ENCODE peak calls at places on chromosomes 3 and 15, in four cellular contexts. C, V, X and G are unnamed samples.

GRCh38 chr3:11159421-11159904 is 5.2 kb downstream of the HRH1 start:
- DNase-seq in C (no peak), V (no peak), X (no peak), G (peak)

GRCh38 chr3:158094235-158094916 is 11.8 kb downstream of the SHOX2 start:
- DNase-seq in C (no peak), V (no peak), X (no peak), G (no peak)

GRCh38 chr3:130839815-130840214 is 54.1 kb upstream of the ATP2C1 start:
- DNase-seq in C (peak), V (no peak), X (no peak), G (peak)

GRCh38 chr3:16452265-16452664 is 61.2 kb downstream of the RFTN1 start:
- DNase-seq in C (no peak), V (no peak), X (no peak), G (no peak)

GRCh38 chr15:63332367-63333078 is 49.1 kb downstream of the CA12 start:
- DNase-seq in C (no peak), V (no peak), X (no peak), G (no peak)

GRCh38 chr3:72973031-72973723 is 23.4 kb upstream of the PPP4R2 start:
- DNase-seq in C (no peak), V (no peak), X (no peak), G (no peak)

GRCh38 chr3:141093971-141094401 is 42.8 kb downstream of the SPSB4 start:
- DNase-seq in C (no peak), V (no peak), X (no peak), G (no peak)

GRCh38 chr3:195540031-195540430 is 3.1 kb downstream of the PPP1R2 start:
- DNase-seq in C (no peak), V (no peak), X (no peak), G (no peak)

GRCh38 chr15:74253276-74253921 is 17.3 kb downstream of the CCDC33 start:
- DNase-seq in C (no peak), V (no peak), X (no peak), G (no peak)

GRCh38 chr3:45347329-45348000 is 40.9 kb upstream of the LARS2 start:
- DNase-seq in C (no peak), V (no peak), X (no peak), G (no peak)

GRCh38 chr3:183210862-183211341 is 42.2 kb upstream of the B3GNT5 start:
- DNase-seq in C (no peak), V (no peak), X (no peak), G (peak)

GRCh38 chr15:101024111-101024695 is 105.0 kb downstream of the LRRK1 start:
- DNase-seq in C (no peak), V (no peak), X (no peak), G (no peak)

GRCh38 chr3:95438274-95438673 is 1375.4 kb downstream of the NSUN3 start:
- DNase-seq in C (no peak), V (no peak), X (no peak), G (no peak)

GRCh38 chr15:55740981-55741591 is 1.9 kb downstream of the PRTG start:
- DNase-seq in C (no peak), V (no peak), X (no peak), G (no peak)

GRCh38 chr3:184237211-184237610 is 7.8 kb downstream of the VWA5B2 start:
- DNase-seq in C (no peak), V (no peak), X (no peak), G (no peak)

GRCh38 chr3:156811092-156811862 is 14.9 kb upstream of the LEKR1 start:
- DNase-seq in C (no peak), V (no peak), X (no peak), G (peak)

GRCh38 chr3:170162630-170163029 is 18.9 kb downstream of the PHC3 start:
- DNase-seq in C (no peak), V (no peak), X (no peak), G (no peak)

GRCh38 chr3:16055606-16056209 is 118.8 kb upstream of the GALNT15 start:
- DNase-seq in C (no peak), V (no peak), X (no peak), G (no peak)

GRCh38 chr15:100111103-100112060 is 230.4 kb downstream of the ADAMTS17 start:
- DNase-seq in C (no peak), V (peak), X (no peak), G (peak)

GRCh38 chr3:194893121-194893979 is 207.7 kb downstream of the FAM43A start:
- DNase-seq in C (no peak), V (no peak), X (peak), G (no peak)

GRCh38 chr15:33126559-33127290 is 67.8 kb downstream of the FMN1 start:
- DNase-seq in C (no peak), V (no peak), X (no peak), G (peak)

GRCh38 chr3:137588871-137589270 is 175.2 kb upstream of the SOX14 start:
- DNase-seq in C (no peak), V (no peak), X (no peak), G (no peak)

GRCh38 chr3:108099679-108100428 is 9.0 kb upstream of the CD47 start:
- DNase-seq in C (no peak), V (peak), X (no peak), G (peak)

GRCh38 chr15:51071609-51072008 is 23.1 kb downstream of the TNFAIP8L3 start:
- DNase-seq in C (no peak), V (no peak), X (no peak), G (no peak)

GRCh38 chr3:159664011-159664410 is 324.6 kb upstream of the IL12A start:
- DNase-seq in C (no peak), V (no peak), X (no peak), G (no peak)

GRCh38 chr3:81521855-81522254 is 239.6 kb downstream of the GBE1 start:
- DNase-seq in C (no peak), V (no peak), X (no peak), G (no peak)

GRCh38 chr15:62211348-62211747 is 46.3 kb upstream of the C2CD4B start:
- DNase-seq in C (no peak), V (no peak), X (no peak), G (no peak)

GRCh38 chr3:49199244-49199899 is 28.0 kb downstream of the KLHDC8B start:
- DNase-seq in C (no peak), V (no peak), X (no peak), G (no peak)

GRCh38 chr15:79922512-79923067 is 25.8 kb upstream of the MTHFS start:
- DNase-seq in C (no peak), V (no peak), X (no peak), G (no peak)

GRCh38 chr3:10238330-10238995 is 9.8 kb upstream of the TATDN2 start:
- DNase-seq in C (no peak), V (peak), X (no peak), G (peak)

DNA sequence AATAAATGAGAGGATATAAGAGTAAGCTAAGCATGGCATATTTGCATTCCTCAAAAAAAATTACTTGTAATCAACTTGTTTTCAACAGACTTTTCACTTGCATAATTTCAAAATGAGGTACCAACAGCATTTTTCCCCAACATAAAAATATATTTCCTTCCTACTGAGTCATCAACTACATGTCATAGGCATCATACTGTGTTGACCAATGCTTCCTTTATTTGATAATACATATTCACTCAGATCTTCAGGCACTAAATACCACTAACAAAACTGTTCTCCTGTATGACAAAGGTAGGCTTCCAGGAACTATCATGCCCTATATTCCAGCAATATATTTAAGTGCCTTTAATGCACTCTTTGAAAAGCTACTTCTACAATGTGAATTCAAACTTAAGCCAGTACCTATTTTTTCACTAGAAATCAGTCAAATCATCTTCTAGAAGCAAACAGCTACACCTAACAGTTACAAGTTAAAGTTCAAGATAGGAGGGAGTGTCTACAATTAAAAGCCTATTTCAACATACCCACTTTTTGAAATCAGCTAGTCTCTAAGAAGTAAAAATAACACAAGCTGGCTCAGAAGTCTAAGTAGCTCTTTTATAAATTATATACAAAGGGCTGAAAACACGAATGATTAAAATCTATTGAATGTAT is 11.3 kb downstream of the ADAM10 start:
- DNase-seq in C (no peak), V (no peak), X (no peak), G (peak)
- TF ChIP-seq SPI1 in C (no peak), V (no peak), X (no peak), G (no peak)

GRCh38 chr3:122941233-122942206 is 86.0 kb downstream of the SEMA5B start:
- DNase-seq in C (no peak), V (no peak), X (no peak), G (no peak)
- TF ChIP-seq SPI1 in C (no peak), V (no peak), X (no peak), G (no peak)

DNA sequence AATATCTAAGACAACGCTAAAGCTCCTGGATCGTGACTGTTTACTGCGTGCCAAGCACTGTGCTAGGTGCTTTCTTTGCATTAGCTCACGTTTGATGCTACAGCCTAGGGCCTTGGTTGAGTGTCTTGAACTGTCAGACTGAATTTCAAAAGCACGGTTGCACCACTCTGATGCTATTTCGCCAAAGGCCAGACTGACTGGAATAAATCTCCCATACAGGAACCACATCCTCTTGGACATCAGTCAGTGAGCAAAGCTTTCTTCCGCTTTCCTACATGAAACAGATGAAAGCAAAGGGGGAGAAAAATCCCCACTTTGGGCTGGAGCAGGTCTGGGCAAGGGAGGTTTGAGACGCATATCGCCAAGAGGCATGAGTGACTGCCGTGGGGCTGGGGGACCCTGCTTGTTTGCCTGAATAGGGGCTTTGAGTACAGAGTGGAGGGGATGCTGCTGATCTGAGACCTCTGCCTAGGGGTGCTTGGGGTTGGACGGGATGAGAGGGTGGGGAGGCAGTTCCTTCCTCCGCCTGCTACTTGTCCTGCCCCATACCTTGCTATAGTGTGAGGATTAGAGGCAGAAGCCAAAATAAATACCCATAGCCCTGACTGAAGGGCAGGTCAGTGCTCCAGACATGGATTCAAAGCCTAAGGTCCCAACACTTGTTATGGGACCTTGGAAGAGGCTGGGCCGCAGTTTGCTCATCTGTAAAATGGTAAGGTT is 5.3 kb downstream of the FGD5 start:
- DNase-seq in C (no peak), V (no peak), X (no peak), G (peak)
- TF ChIP-seq SPI1 in C (no peak), V (no peak), X (no peak), G (no peak)

GRCh38 chr3:44045476-44046275 is 196.0 kb upstream of the TOPAZ1 start:
- DNase-seq in C (peak), V (peak), X (peak), G (peak)
- TF ChIP-seq SPI1 in C (peak), V (peak), X (peak), G (peak)

DNA sequence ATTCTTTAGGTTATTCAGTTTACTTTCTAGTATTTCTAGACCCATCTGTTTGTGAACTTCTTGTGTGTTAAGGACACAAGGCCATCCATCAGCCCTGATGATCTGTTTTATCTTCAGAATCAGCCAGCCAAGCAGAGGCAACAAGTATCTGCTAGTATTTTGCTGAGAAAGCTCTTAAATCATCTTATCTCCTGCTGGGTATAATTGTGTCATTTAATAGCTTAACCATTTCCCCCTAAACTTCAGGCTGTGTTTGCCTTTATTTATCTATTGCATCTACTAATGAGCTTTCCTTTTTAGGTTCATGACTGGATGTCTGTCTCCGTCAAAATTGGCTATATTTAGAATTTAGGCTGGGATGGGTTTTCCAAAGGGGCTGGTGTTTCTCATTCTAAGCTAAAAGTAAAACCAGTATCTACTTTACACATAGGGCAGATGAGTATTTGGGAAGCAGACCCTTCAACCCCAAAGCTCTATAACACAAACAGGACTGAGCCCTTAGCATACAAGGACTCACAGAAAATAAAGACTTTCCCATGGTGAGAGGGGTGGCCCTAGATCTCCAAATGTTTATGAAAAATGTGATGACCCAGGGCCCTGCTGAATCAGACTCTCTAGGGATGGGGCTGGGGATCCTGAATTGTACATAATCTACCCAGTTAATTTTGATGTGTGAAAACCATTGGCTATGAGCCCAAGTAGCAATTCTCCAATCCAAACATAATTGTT is 65.3 kb upstream of the PSMD6 start:
- DNase-seq in C (no peak), V (no peak), X (no peak), G (no peak)
- TF ChIP-seq SPI1 in C (no peak), V (no peak), X (no peak), G (no peak)

GRCh38 chr3:69768436-69768835 is 29.2 kb downstream of the MITF start:
- DNase-seq in C (no peak), V (no peak), X (no peak), G (no peak)

GRCh38 chr3:69770219-69770618 is 31.0 kb downstream of the MITF start:
- DNase-seq in C (no peak), V (no peak), X (no peak), G (no peak)

GRCh38 chr3:69764861-69765260 is 25.6 kb downstream of the MITF start:
- DNase-seq in C (no peak), V (no peak), X (no peak), G (no peak)

GRCh38 chr3:69763976-69764851 is 24.9 kb downstream of the MITF start:
- DNase-seq in C (no peak), V (no peak), X (no peak), G (no peak)

DNA sequence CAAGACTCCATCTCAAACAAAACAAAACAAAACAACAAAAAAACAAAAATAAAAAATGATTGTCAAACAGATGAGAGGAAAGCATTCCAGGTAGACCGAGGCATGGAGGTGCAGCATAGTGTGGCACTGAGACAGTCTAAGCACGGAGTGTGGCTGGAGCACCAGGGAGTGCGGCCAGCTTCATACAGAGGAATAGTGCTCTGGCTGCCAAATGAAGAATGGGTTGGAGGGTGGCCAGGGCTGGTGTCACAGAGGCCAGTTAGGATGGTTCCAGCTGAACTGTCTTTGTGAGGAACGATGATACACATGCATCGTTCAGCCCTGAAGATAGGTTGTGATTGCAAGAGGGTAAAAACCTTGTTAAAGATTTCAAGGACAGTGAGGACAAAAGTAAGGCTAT is 28.3 kb downstream of the MITF start:
- DNase-seq in C (no peak), V (no peak), X (no peak), G (no peak)
- TF ChIP-seq SPI1 in C (no peak), V (no peak), X (no peak), G (no peak)

DNA sequence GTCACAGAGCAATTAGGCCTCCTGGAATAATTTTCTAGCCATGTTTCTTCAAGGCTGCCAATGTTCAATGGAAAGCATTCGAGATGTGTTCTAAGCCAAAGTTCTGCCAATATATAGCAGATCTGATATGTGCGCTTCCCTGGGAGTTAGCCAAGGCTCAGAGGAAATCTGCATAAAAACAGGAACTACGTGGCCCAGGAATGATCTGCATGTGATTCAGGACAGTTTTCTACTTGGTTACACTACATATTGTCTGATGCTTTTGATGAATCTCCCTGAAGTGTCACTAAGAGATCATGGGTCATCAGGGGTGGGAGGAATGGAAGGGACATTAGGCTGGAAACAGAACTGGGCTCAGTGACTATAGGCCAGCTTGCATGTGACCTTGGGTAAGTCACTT is 2.4 kb upstream of the MASP1 start:
- DNase-seq in C (no peak), V (no peak), X (no peak), G (no peak)
- TF ChIP-seq SPI1 in C (no peak), V (no peak), X (no peak), G (no peak)

DNA sequence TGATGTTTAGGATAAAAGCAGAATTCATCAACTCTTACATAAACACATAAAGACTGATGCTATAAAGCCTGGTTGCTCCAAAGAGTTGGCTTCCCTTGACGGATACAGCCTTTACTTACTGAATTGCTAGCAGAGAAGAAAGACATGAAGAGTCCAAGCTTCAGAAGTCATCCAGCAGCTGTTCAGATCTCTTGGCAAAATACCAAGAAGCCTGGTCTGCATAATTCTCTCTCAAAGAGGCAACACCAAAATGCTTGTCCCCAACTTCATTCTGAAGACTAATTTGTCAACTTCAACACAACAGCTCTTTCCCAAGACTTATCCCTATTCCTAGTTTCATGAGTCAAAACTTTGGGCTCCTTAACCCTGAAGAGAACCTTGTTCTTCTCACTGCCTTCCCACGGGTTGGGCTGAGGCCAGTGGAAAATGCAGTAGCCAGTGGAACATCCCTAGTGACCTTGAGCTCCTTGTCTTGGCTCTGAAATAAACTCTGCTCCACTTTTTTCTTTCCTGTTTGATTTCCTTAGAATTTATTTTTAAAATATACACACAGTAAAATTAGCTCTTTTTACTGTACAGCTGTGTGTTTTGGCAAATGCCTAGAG is 119.2 kb upstream of the THBS1 start:
- DNase-seq in C (no peak), V (no peak), X (no peak), G (no peak)
- TF ChIP-seq SPI1 in C (no peak), V (no peak), X (no peak), G (no peak)

GRCh38 chr3:60839242-60839641 is 412.0 kb downstream of the FHIT start:
- DNase-seq in C (no peak), V (no peak), X (no peak), G (no peak)
- TF ChIP-seq SPI1 in C (no peak), V (no peak), X (no peak), G (no peak)